ENCODE peak calls at places on chromosomes 16 and 17, in ten cellular contexts. One of them, this sample, is unnamed.

GRCh38 chr17:58658804-58659713 is 32.8 kb downstream of the TEX14 start:
- DNase-seq in cardiac fibroblast: peak
- DNase-seq in pancreas: peak
- DNase-seq in nephron progenitor cell: peak
- DNase-seq in upper lobe of right lung: peak
- DNase-seq in fibroblast of pulmonary artery: peak
- DNase-seq in heart left ventricle: peak
- DNase-seq in HFF-Myc: peak
- DNase-seq in CD4-positive, alpha-beta T cell: peak
- DNase-seq in dorsolateral prefrontal cortex: peak
- DNase-seq in this sample: peak

GRCh38 chr17:33459078-33459940 is 166.2 kb upstream of the ASIC2 start:
- DNase-seq in pancreas: no peak
- DNase-seq in HFF-Myc: no peak
- DNase-seq in heart left ventricle: no peak
- DNase-seq in CD4-positive, alpha-beta T cell: no peak
- DNase-seq in upper lobe of right lung: no peak
- DNase-seq in cardiac fibroblast: no peak
- DNase-seq in fibroblast of pulmonary artery: no peak
- DNase-seq in nephron progenitor cell: peak
- DNase-seq in dorsolateral prefrontal cortex: no peak
- DNase-seq in this sample: no peak

GRCh38 chr17:77120866-77121265 is 19.9 kb upstream of the SEC14L1 start:
- DNase-seq in heart left ventricle: no peak
- DNase-seq in cardiac fibroblast: no peak
- DNase-seq in fibroblast of pulmonary artery: no peak
- DNase-seq in upper lobe of right lung: no peak
- DNase-seq in nephron progenitor cell: no peak
- DNase-seq in pancreas: no peak
- DNase-seq in CD4-positive, alpha-beta T cell: no peak
- DNase-seq in HFF-Myc: no peak
- DNase-seq in dorsolateral prefrontal cortex: peak
- DNase-seq in this sample: no peak

GRCh38 chr16:4980691-4981090 is 22.6 kb downstream of the SEC14L5 start:
- DNase-seq in pancreas: no peak
- DNase-seq in cardiac fibroblast: no peak
- DNase-seq in HFF-Myc: no peak
- DNase-seq in CD4-positive, alpha-beta T cell: no peak
- DNase-seq in dorsolateral prefrontal cortex: no peak
- DNase-seq in nephron progenitor cell: no peak
- DNase-seq in fibroblast of pulmonary artery: no peak
- DNase-seq in upper lobe of right lung: no peak
- DNase-seq in heart left ventricle: no peak
- DNase-seq in this sample: no peak

GRCh38 chr16:6016530-6017184 is 919.1 kb upstream of the EEF2KMT start:
- DNase-seq in upper lobe of right lung: no peak
- DNase-seq in cardiac fibroblast: peak
- DNase-seq in dorsolateral prefrontal cortex: no peak
- DNase-seq in pancreas: no peak
- DNase-seq in HFF-Myc: no peak
- DNase-seq in nephron progenitor cell: peak
- DNase-seq in heart left ventricle: no peak
- DNase-seq in CD4-positive, alpha-beta T cell: no peak
- DNase-seq in fibroblast of pulmonary artery: peak
- DNase-seq in this sample: peak

GRCh38 chr17:81676906-81677305 is 6.7 kb downstream of the ARL16 start:
- DNase-seq in HFF-Myc: no peak
- DNase-seq in dorsolateral prefrontal cortex: no peak
- DNase-seq in heart left ventricle: no peak
- DNase-seq in CD4-positive, alpha-beta T cell: no peak
- DNase-seq in cardiac fibroblast: no peak
- DNase-seq in upper lobe of right lung: no peak
- DNase-seq in fibroblast of pulmonary artery: no peak
- DNase-seq in pancreas: no peak
- DNase-seq in nephron progenitor cell: no peak
- DNase-seq in this sample: no peak

GRCh38 chr16:58466396-58466795 is 33.5 kb upstream of the NDRG4 start:
- DNase-seq in fibroblast of pulmonary artery: no peak
- DNase-seq in CD4-positive, alpha-beta T cell: no peak
- DNase-seq in heart left ventricle: no peak
- DNase-seq in pancreas: no peak
- DNase-seq in dorsolateral prefrontal cortex: no peak
- DNase-seq in HFF-Myc: no peak
- DNase-seq in cardiac fibroblast: no peak
- DNase-seq in nephron progenitor cell: no peak
- DNase-seq in upper lobe of right lung: no peak
- DNase-seq in this sample: no peak

GRCh38 chr17:40614431-40615294 is 33.0 kb downstream of the SMARCE1 start:
- DNase-seq in dorsolateral prefrontal cortex: no peak
- DNase-seq in heart left ventricle: no peak
- DNase-seq in nephron progenitor cell: no peak
- DNase-seq in upper lobe of right lung: no peak
- DNase-seq in fibroblast of pulmonary artery: no peak
- DNase-seq in pancreas: no peak
- DNase-seq in CD4-positive, alpha-beta T cell: no peak
- DNase-seq in HFF-Myc: no peak
- DNase-seq in cardiac fibroblast: no peak
- DNase-seq in this sample: no peak

GRCh38 chr16:72198021-72198420 is 26.1 kb upstream of the PMFBP1 start:
- DNase-seq in fibroblast of pulmonary artery: peak
- DNase-seq in HFF-Myc: peak
- DNase-seq in upper lobe of right lung: no peak
- DNase-seq in nephron progenitor cell: peak
- DNase-seq in heart left ventricle: no peak
- DNase-seq in cardiac fibroblast: peak
- DNase-seq in pancreas: no peak
- DNase-seq in dorsolateral prefrontal cortex: peak
- DNase-seq in CD4-positive, alpha-beta T cell: no peak
- DNase-seq in this sample: peak

GRCh38 chr16:50309156-50309526 is 42.8 kb downstream of the ADCY7 start:
- DNase-seq in upper lobe of right lung: no peak
- DNase-seq in HFF-Myc: no peak
- DNase-seq in CD4-positive, alpha-beta T cell: no peak
- DNase-seq in cardiac fibroblast: no peak
- DNase-seq in pancreas: no peak
- DNase-seq in nephron progenitor cell: no peak
- DNase-seq in fibroblast of pulmonary artery: no peak
- DNase-seq in heart left ventricle: no peak
- DNase-seq in dorsolateral prefrontal cortex: no peak
- DNase-seq in this sample: no peak

GRCh38 chr16:88681084-88681680 is 5.1 kb downstream of the SNAI3 start:
- DNase-seq in nephron progenitor cell: no peak
- DNase-seq in cardiac fibroblast: no peak
- DNase-seq in dorsolateral prefrontal cortex: no peak
- DNase-seq in pancreas: peak
- DNase-seq in fibroblast of pulmonary artery: no peak
- DNase-seq in heart left ventricle: no peak
- DNase-seq in upper lobe of right lung: no peak
- DNase-seq in HFF-Myc: no peak
- DNase-seq in CD4-positive, alpha-beta T cell: peak
- DNase-seq in this sample: no peak

GRCh38 chr17:54814371-54814770 is 86.3 kb upstream of the TOM1L1 start:
- DNase-seq in HFF-Myc: no peak
- DNase-seq in heart left ventricle: no peak
- DNase-seq in fibroblast of pulmonary artery: no peak
- DNase-seq in pancreas: no peak
- DNase-seq in nephron progenitor cell: no peak
- DNase-seq in cardiac fibroblast: no peak
- DNase-seq in upper lobe of right lung: no peak
- DNase-seq in CD4-positive, alpha-beta T cell: no peak
- DNase-seq in dorsolateral prefrontal cortex: no peak
- DNase-seq in this sample: no peak
- TF ChIP-seq CTCF in HFF-Myc: no peak
- TF ChIP-seq CTCF in heart left ventricle: no peak
- TF ChIP-seq CTCF in fibroblast of pulmonary artery: no peak
- TF ChIP-seq CTCF in pancreas: no peak
- TF ChIP-seq CTCF in nephron progenitor cell: no peak
- TF ChIP-seq CTCF in cardiac fibroblast: no peak
- TF ChIP-seq CTCF in upper lobe of right lung: no peak
- TF ChIP-seq CTCF in CD4-positive, alpha-beta T cell: no peak
- TF ChIP-seq CTCF in dorsolateral prefrontal cortex: no peak
- TF ChIP-seq CTCF in this sample: no peak

DNA sequence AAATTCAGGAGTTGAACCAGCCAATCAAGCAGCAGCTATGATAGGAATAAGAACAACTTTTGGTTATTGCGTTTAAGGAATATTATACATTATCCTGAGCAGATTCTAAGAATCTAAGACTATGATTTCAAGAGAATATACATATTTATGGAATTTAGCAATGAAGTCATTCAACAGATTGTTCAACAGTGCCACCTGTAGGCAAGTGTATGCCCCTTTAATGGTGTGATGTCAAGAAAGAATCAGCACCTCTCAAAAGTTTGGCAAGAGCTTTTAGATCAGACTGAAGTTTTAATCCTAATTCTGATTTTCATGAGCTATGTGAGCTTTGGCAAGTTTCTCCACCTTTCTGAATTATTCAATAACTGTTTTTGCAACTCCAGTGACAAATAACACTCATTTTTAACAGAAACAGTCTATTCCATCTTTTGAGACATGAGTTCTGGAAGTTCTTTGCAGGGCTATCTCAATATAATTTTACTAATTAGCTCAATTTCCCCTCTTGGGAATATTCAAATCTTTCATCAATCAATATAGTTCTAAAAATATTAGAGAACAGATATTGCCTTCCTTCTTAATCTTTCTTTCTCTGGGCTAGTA is 474.3 kb upstream of the TOM1L1 start:
- DNase-seq in cardiac fibroblast: peak
- DNase-seq in HFF-Myc: no peak
- DNase-seq in heart left ventricle: no peak
- DNase-seq in upper lobe of right lung: no peak
- DNase-seq in nephron progenitor cell: no peak
- DNase-seq in pancreas: no peak
- DNase-seq in fibroblast of pulmonary artery: peak
- DNase-seq in CD4-positive, alpha-beta T cell: no peak
- DNase-seq in dorsolateral prefrontal cortex: no peak
- DNase-seq in this sample: no peak
- TF ChIP-seq CTCF in cardiac fibroblast: no peak
- TF ChIP-seq CTCF in HFF-Myc: no peak
- TF ChIP-seq CTCF in heart left ventricle: no peak
- TF ChIP-seq CTCF in upper lobe of right lung: peak
- TF ChIP-seq CTCF in nephron progenitor cell: peak
- TF ChIP-seq CTCF in pancreas: no peak
- TF ChIP-seq CTCF in fibroblast of pulmonary artery: no peak
- TF ChIP-seq CTCF in CD4-positive, alpha-beta T cell: no peak
- TF ChIP-seq CTCF in dorsolateral prefrontal cortex: no peak
- TF ChIP-seq CTCF in this sample: no peak

GRCh38 chr16:79050063-79050462 is 550.5 kb downstream of the MAF start:
- DNase-seq in heart left ventricle: no peak
- DNase-seq in pancreas: no peak
- DNase-seq in fibroblast of pulmonary artery: no peak
- DNase-seq in cardiac fibroblast: no peak
- DNase-seq in HFF-Myc: no peak
- DNase-seq in upper lobe of right lung: no peak
- DNase-seq in dorsolateral prefrontal cortex: no peak
- DNase-seq in CD4-positive, alpha-beta T cell: no peak
- DNase-seq in nephron progenitor cell: no peak
- DNase-seq in this sample: no peak

GRCh38 chr16:79051313-79051712 is 549.2 kb downstream of the MAF start:
- DNase-seq in fibroblast of pulmonary artery: no peak
- DNase-seq in CD4-positive, alpha-beta T cell: no peak
- DNase-seq in HFF-Myc: no peak
- DNase-seq in heart left ventricle: no peak
- DNase-seq in cardiac fibroblast: no peak
- DNase-seq in nephron progenitor cell: no peak
- DNase-seq in upper lobe of right lung: no peak
- DNase-seq in pancreas: no peak
- DNase-seq in dorsolateral prefrontal cortex: no peak
- DNase-seq in this sample: no peak

GRCh38 chr16:79045191-79045590 is 555.3 kb downstream of the MAF start:
- DNase-seq in pancreas: no peak
- DNase-seq in HFF-Myc: no peak
- DNase-seq in dorsolateral prefrontal cortex: no peak
- DNase-seq in CD4-positive, alpha-beta T cell: no peak
- DNase-seq in nephron progenitor cell: no peak
- DNase-seq in heart left ventricle: no peak
- DNase-seq in fibroblast of pulmonary artery: no peak
- DNase-seq in cardiac fibroblast: no peak
- DNase-seq in upper lobe of right lung: no peak
- DNase-seq in this sample: no peak

GRCh38 chr16:79049040-79049439 is 551.5 kb downstream of the MAF start:
- DNase-seq in heart left ventricle: no peak
- DNase-seq in nephron progenitor cell: no peak
- DNase-seq in pancreas: no peak
- DNase-seq in dorsolateral prefrontal cortex: no peak
- DNase-seq in CD4-positive, alpha-beta T cell: no peak
- DNase-seq in upper lobe of right lung: no peak
- DNase-seq in fibroblast of pulmonary artery: no peak
- DNase-seq in HFF-Myc: no peak
- DNase-seq in cardiac fibroblast: no peak
- DNase-seq in this sample: no peak

DNA sequence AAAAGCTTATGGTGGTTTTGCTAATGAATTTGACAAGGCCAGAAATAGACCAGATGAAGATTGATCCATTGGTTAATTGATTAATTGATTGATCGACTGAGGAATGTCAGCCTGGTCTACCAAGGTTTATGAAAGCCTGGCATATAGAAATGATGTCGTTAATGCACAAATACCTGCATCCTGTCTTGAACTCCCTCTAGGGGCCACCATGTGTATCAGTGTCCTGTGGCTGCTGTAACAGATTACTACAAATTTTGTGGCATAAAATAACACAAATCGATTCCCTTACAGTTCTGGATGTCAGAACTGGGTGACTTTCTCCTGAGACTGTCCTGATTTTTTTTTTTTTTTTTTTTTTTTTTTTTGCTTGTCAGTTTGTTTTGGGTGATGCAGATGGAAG is 553.2 kb downstream of the MAF start:
- DNase-seq in heart left ventricle: no peak
- DNase-seq in nephron progenitor cell: no peak
- DNase-seq in upper lobe of right lung: no peak
- DNase-seq in HFF-Myc: no peak
- DNase-seq in dorsolateral prefrontal cortex: no peak
- DNase-seq in CD4-positive, alpha-beta T cell: no peak
- DNase-seq in cardiac fibroblast: no peak
- DNase-seq in pancreas: no peak
- DNase-seq in fibroblast of pulmonary artery: no peak
- DNase-seq in this sample: no peak
- TF ChIP-seq CTCF in heart left ventricle: peak
- TF ChIP-seq CTCF in nephron progenitor cell: peak
- TF ChIP-seq CTCF in upper lobe of right lung: peak
- TF ChIP-seq CTCF in HFF-Myc: no peak
- TF ChIP-seq CTCF in dorsolateral prefrontal cortex: peak
- TF ChIP-seq CTCF in CD4-positive, alpha-beta T cell: peak
- TF ChIP-seq CTCF in cardiac fibroblast: peak
- TF ChIP-seq CTCF in pancreas: peak
- TF ChIP-seq CTCF in fibroblast of pulmonary artery: no peak
- TF ChIP-seq CTCF in this sample: peak

DNA sequence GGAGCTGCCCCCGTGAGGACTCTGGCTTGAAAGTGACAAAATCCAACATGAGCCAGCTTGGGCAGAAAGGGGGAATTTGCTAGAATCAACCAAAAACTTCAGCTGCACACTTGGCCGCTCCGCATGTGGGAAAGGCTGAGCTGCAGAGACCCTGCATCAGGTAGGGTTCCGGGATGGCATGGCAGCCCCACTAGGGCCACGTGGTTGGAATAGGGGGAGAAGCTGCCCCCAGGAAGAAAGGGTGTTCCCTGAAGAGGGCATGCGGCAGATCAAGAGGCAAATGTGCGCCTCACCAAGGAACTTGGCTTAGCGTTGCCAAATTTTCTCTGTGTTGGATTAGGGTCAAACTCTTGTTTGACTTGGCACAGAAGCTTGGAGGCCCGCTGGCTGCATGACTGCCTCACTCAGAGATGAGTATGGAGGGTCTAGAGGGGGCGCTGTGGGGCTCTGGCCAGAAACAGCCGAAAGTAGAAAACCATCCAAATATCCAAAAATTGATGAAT is 29.2 kb upstream of the WFIKKN2 start:
- DNase-seq in heart left ventricle: no peak
- DNase-seq in CD4-positive, alpha-beta T cell: no peak
- DNase-seq in fibroblast of pulmonary artery: peak
- DNase-seq in dorsolateral prefrontal cortex: no peak
- DNase-seq in nephron progenitor cell: no peak
- DNase-seq in HFF-Myc: no peak
- DNase-seq in cardiac fibroblast: peak
- DNase-seq in pancreas: peak
- DNase-seq in upper lobe of right lung: no peak
- DNase-seq in this sample: no peak
- TF ChIP-seq CTCF in heart left ventricle: no peak
- TF ChIP-seq CTCF in CD4-positive, alpha-beta T cell: no peak
- TF ChIP-seq CTCF in fibroblast of pulmonary artery: no peak
- TF ChIP-seq CTCF in dorsolateral prefrontal cortex: no peak
- TF ChIP-seq CTCF in nephron progenitor cell: no peak
- TF ChIP-seq CTCF in HFF-Myc: peak
- TF ChIP-seq CTCF in cardiac fibroblast: peak
- TF ChIP-seq CTCF in pancreas: no peak
- TF ChIP-seq CTCF in upper lobe of right lung: peak
- TF ChIP-seq CTCF in this sample: peak

This sample was measured in HFFc6.